ENCODE peak calls at places on chromosome 21, in four cellular contexts. G is tibial nerve, X is endodermal cell, R is adrenal gland. J is an unnamed sample.

GRCh38 chr21:33403128-33403785 is at the start of gene IFNGR2:
- DNase-seq in R (peak; percentile 36), G (no peak), X (peak; percentile 74), J (no peak)

GRCh38 chr21:14086553-14086952 is 124.2 kb downstream of the LIPI start:
- DNase-seq in G (no peak), X (no peak), R (no peak), J (no peak)

GRCh38 chr21:44696572-44696971 is 400 bp upstream of the KRTAP10-12 start:
- DNase-seq in G (no peak), X (no peak), R (no peak), J (no peak)

GRCh38 chr21:27246741-27247140 is 279.9 kb upstream of the ADAMTS5 start:
- DNase-seq in X (no peak), R (no peak), G (no peak), J (no peak)

GRCh38 chr21:44291936-44292811 is 6.5 kb downstream of the AIRE start:
- DNase-seq in X (no peak), R (peak; percentile 7), G (no peak), J (no peak)

GRCh38 chr21:16454371-16454770 is 724.6 kb downstream of the USP25 start:
- DNase-seq in X (no peak), G (no peak), R (no peak), J (no peak)

GRCh38 chr21:27213328-27213727 is 246.4 kb upstream of the ADAMTS5 start:
- DNase-seq in X (no peak), G (no peak), R (no peak), J (no peak)

GRCh38 chr21:17427157-17427556 is 85.7 kb upstream of the CXADR start:
- DNase-seq in G (no peak), X (no peak), R (no peak), J (no peak)

GRCh38 chr21:33841561-33841960 is 74.0 kb downstream of the ATP5PO start:
- DNase-seq in X (no peak), R (no peak), G (no peak), J (no peak)

GRCh38 chr21:31429500-31429899 is 85.4 kb upstream of the TIAM1 start:
- DNase-seq in R (no peak), G (no peak), X (no peak), J (no peak)

GRCh38 chr21:32726742-32727477 is 903 bp downstream of the SYNJ1 start:
- DNase-seq in G (peak; percentile 11), X (peak; percentile 63), R (peak; percentile 49), J (no peak)

GRCh38 chr21:33543505-33544129 is 779 bp downstream of the SON start:
- DNase-seq in X (no peak), G (no peak), R (peak; percentile 79), J (no peak)

GRCh38 chr21:36966846-36967657 is 583 bp upstream of the HLCS start:
- DNase-seq in X (peak; percentile 87), R (no peak), G (no peak), J (no peak)

DNA sequence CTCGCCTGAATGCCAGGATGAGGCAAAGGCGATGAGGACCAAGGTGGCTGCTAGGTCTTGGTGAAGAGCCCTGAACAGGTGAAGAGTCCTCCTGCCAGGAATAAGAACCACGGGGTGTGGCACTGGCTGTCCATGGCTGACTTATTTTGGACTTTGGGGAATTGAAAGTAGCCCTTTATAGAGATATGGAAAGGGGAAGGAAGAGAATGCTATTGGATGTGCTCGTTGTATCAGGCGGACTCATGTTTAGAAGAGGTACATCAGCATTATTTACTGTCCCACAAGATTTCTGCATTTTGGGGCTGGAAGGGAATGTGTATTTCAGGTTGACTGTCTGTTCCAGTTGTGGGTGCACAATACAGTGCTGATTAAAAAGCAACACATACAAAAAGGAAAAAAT is 465.8 kb downstream of the DSCAM start:
- DNase-seq in X (no peak), R (no peak), G (no peak), J (no peak)
- H3K27ac ChIP-seq in X (no peak overlapping the region), R (no peak overlapping the region), G (no peak overlapping the region), J (no peak overlapping the region)

DNA sequence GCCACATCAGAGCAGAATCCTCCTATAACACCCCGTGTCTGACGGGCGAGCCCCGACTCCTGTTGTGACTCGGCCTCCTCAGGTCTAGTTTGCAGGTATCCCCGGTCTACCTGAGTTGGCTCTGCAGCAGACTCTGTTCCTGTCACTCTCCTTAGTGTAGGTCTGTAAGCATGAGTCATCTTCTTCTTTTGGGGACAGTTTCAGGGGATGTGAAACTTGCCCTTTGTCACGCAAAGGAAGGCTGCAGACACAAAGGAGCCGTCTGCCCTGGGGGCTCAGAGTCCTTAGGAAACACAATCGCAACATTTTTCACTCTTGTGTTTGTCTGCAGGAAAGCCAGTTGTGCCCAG is 183.2 kb downstream of the RUNX1 start:
- DNase-seq in R (no peak), G (no peak), X (peak; percentile 87), J (no peak)
- H3K4me3 ChIP-seq in R (no peak overlapping the region), G (no peak overlapping the region), X (no peak overlapping the region), J (no peak overlapping the region)

GRCh38 chr21:46060596-46061061 is 37.3 kb upstream of the COL6A2 start:
- DNase-seq in G (peak; percentile 77), X (peak; percentile 10), R (peak; percentile 80), J (no peak)
- H3K4me1 ChIP-seq in G (peaks cover 20% of the 10 kb centered on the region), X (no peaks in the 10 kb centered on the region), R (peaks cover 13% of the 10 kb centered on the region), J (peaks cover 6% of the 10 kb centered on the region)

DNA sequence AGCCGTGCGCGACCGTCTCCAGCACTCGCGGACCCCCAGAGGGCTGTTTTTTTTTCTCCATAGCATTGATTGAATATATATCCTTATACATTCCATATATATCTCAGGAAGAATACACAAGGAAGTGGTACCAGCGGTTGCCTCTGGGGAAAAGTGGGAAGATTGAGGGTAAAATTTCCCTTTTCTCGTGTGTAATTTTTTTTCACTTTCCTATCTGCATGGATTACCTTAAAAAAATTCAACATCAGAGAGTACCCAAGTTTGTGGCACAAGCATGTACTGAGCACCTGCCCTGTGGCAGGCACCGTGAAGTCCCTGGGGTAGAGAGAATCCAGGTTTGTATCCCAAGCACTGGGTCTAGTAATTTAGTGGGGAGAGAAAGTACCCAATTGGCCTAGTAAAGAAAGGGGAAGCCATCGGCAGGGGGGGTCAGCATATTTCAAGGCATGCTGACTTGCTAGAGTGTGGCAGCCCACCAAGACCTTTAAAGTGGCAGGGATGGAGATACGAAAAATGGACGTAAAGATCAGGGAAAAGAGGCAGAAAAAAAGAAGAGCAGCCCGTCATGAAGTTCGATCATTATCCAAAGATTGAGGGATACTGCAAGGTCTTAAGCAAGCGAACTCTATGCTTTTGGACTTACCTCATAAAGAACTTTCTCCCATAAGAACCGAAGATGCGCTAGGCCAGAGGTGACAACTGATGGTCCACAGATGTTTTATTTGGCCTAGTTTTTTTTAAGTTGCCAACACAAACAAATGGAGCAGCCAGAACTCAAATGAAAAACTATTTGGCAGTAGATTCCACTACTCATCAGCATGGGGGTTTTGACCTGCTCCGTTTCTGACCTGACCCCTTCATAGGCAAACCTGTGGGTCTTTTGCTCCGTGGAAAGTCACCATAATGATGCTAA is 1.5 kb upstream of the HMGN1 start:
- DNase-seq in G (no peak), R (no peak), X (no peak), J (no peak)
- H3K27ac ChIP-seq in G (peak overlapping the region; percentile 93), R (no peak overlapping the region), X (no peak overlapping the region), J (peak overlapping the region; percentile 92)

DNA sequence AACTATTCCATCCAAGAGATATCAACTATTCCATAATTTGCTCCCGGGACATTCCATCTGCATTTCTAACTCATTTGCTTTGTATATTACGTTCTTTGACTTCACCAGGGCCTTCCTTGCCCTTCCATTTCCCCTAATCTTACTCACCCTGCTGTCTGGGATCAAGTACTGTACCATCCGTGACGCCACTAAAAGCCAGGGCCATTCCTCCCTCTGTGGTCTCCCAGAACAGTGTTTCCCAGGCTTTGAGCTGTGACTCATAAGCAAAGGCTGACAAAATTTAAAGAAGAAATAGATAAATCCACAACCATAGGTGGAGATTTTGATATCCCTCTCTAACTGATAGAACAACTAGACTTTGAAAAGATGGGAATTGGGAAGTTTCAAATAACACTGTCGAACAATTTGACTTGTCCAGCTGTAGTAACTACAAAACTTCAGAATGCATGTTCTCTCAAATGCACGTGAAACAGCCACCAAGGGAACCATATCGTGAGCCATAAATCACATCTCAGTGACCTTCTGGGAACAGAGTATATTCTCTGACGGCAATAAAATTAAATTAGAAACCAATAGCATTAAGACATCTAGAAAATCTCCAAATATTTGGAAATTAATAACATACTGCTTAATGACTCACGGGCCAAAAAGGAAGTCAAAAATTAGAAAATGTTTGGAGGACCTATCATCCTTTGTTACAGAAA is 501.0 kb downstream of the SETD4 start:
- DNase-seq in X (no peak), R (peak; percentile 54), G (no peak), J (no peak)
- H3K4me3 ChIP-seq in X (no peak overlapping the region), R (no peak overlapping the region), G (no peak overlapping the region), J (no peak overlapping the region)

DNA sequence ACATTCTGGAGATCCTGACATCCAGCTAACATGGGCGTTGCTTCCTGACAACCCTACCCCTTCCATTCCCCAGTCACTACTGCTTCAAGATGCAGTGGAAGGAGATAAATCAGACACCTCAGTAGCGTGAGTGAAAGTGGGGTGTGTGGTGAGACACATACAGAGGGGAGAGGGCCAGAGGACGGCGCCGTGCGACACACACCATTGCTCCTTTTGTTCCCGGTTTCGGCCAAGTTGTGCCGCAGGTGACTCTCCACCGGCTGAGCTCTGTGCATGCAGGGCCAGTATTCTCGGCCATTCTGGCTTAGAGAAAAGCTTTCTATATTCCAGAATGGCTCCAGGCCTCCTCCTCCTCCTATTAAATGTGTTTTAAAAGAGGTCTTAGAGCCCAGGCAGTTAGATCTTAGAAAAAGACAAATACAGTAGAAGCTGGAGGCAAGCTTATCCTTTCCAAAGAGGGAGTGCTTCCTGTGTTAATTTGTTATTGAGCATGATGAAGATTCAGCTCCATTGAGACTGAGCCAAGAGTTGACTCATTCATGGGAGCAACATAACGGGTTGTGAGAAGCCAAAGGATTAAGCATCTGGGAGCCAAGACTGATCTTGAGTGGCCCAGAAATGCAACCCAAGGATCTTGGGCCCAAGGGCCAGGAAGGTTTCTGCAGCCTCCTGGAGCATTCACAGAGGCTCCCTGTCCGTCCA is 42.1 kb downstream of the PDE9A start:
- DNase-seq in X (peak; percentile 12), G (peak; percentile 28), R (peak; percentile 78), J (no peak)
- H3K4me1 ChIP-seq in X (no peaks in the 10 kb centered on the region), G (peaks cover 7% of the 10 kb centered on the region), R (peaks cover 9% of the 10 kb centered on the region), J (no peaks in the 10 kb centered on the region)

GRCh38 chr21:26125433-26126167 is 45.0 kb downstream of the APP start:
- DNase-seq in G (no peak), X (no peak), R (no peak), J (no peak)
- H3K27ac ChIP-seq in G (peak overlapping the region; percentile 83), X (peak overlapping the region; percentile 40), R (no peak overlapping the region), J (peak overlapping the region; percentile 49)

DNA sequence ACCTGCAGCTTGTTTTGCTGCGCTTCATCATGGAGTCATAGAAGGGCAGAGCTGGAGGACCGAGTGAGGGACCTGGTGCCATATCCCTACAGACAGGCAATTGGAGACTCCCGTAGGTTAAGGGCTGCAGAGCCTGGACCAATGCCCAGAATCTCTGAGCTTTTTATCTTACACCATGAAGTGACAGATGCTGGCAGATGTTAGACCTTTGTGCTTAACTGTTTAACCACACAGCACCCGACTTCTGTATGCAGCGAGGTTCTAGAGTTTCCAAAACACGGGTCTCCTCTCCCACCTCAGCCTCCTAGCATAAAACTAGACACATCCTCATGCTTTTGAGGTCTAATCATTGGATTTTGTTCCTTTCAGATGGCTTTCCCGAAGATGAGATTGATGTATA is 47.5 kb downstream of the B3GALT5 start:
- DNase-seq in G (no peak), R (no peak), X (peak; percentile 17), J (no peak)
- H3K4me3 ChIP-seq in G (no peak overlapping the region), R (no peak overlapping the region), X (no peak overlapping the region), J (no peak overlapping the region)

GRCh38 chr21:42735061-42735460 is 81.6 kb downstream of the PDE9A start:
- DNase-seq in X (peak; percentile 18), G (no peak), R (no peak), J (no peak)
- H3K4me1 ChIP-seq in X (no peaks in the 10 kb centered on the region), G (peaks cover 26% of the 10 kb centered on the region), R (peaks cover 14% of the 10 kb centered on the region), J (peaks cover 13% of the 10 kb centered on the region)